ENCODE peak calls at places on chromosomes 1 and 21, in four cellular contexts. One of them, this sample, is unnamed.

GRCh38 chr1:61941794-61942193 is 199.5 kb downstream of the PATJ start:
- DNase-seq in activated CD4-positive, alpha-beta T cell treated with anti-CD3 and anti-CD28 coated beads, Interleukin-2, amount 50 U/mL, for 24 hours: no peak
- DNase-seq in NB4: no peak
- DNase-seq in stimulated activated CD8-positive, alpha-beta memory T cell treated with anti-CD3 and anti-CD28 coated beads, Interleukin-4, amount 100 ng/mL, for 1 hour: no peak
- DNase-seq in this sample: no peak

GRCh38 chr1:162365284-162366041 is 11.2 kb downstream of the SPATA46 start:
- DNase-seq in activated CD4-positive, alpha-beta T cell treated with anti-CD3 and anti-CD28 coated beads, Interleukin-2, amount 50 U/mL, for 24 hours: no peak
- DNase-seq in NB4: no peak
- DNase-seq in stimulated activated CD8-positive, alpha-beta memory T cell treated with anti-CD3 and anti-CD28 coated beads, Interleukin-4, amount 100 ng/mL, for 1 hour: no peak
- DNase-seq in this sample: no peak

GRCh38 chr1:36879613-36880012 is 154.7 kb downstream of the GRIK3 start:
- DNase-seq in activated CD4-positive, alpha-beta T cell treated with anti-CD3 and anti-CD28 coated beads, Interleukin-2, amount 50 U/mL, for 24 hours: no peak
- DNase-seq in NB4: no peak
- DNase-seq in stimulated activated CD8-positive, alpha-beta memory T cell treated with anti-CD3 and anti-CD28 coated beads, Interleukin-4, amount 100 ng/mL, for 1 hour: no peak
- DNase-seq in this sample: no peak

GRCh38 chr1:169860187-169860586 is 33.5 kb downstream of the SCYL3 start:
- DNase-seq in activated CD4-positive, alpha-beta T cell treated with anti-CD3 and anti-CD28 coated beads, Interleukin-2, amount 50 U/mL, for 24 hours: no peak
- DNase-seq in NB4: no peak
- DNase-seq in stimulated activated CD8-positive, alpha-beta memory T cell treated with anti-CD3 and anti-CD28 coated beads, Interleukin-4, amount 100 ng/mL, for 1 hour: no peak
- DNase-seq in this sample: no peak

GRCh38 chr1:66696771-66697170 is 55.5 kb upstream of the DYNLT5 start:
- DNase-seq in activated CD4-positive, alpha-beta T cell treated with anti-CD3 and anti-CD28 coated beads, Interleukin-2, amount 50 U/mL, for 24 hours: no peak
- DNase-seq in NB4: no peak
- DNase-seq in stimulated activated CD8-positive, alpha-beta memory T cell treated with anti-CD3 and anti-CD28 coated beads, Interleukin-4, amount 100 ng/mL, for 1 hour: no peak
- DNase-seq in this sample: no peak

GRCh38 chr1:156119503-156120209 is 5.1 kb downstream of the LMNA start:
- DNase-seq in activated CD4-positive, alpha-beta T cell treated with anti-CD3 and anti-CD28 coated beads, Interleukin-2, amount 50 U/mL, for 24 hours: no peak
- DNase-seq in NB4: peak
- DNase-seq in stimulated activated CD8-positive, alpha-beta memory T cell treated with anti-CD3 and anti-CD28 coated beads, Interleukin-4, amount 100 ng/mL, for 1 hour: no peak
- DNase-seq in this sample: no peak

GRCh38 chr1:224592636-224593579 is 23.2 kb upstream of the CNIH3 start:
- DNase-seq in activated CD4-positive, alpha-beta T cell treated with anti-CD3 and anti-CD28 coated beads, Interleukin-2, amount 50 U/mL, for 24 hours: no peak
- DNase-seq in NB4: peak
- DNase-seq in stimulated activated CD8-positive, alpha-beta memory T cell treated with anti-CD3 and anti-CD28 coated beads, Interleukin-4, amount 100 ng/mL, for 1 hour: no peak
- DNase-seq in this sample: no peak

GRCh38 chr1:101314244-101314643 is 77.4 kb downstream of the S1PR1 start:
- DNase-seq in activated CD4-positive, alpha-beta T cell treated with anti-CD3 and anti-CD28 coated beads, Interleukin-2, amount 50 U/mL, for 24 hours: no peak
- DNase-seq in NB4: no peak
- DNase-seq in stimulated activated CD8-positive, alpha-beta memory T cell treated with anti-CD3 and anti-CD28 coated beads, Interleukin-4, amount 100 ng/mL, for 1 hour: no peak
- DNase-seq in this sample: no peak

GRCh38 chr1:38334930-38335592 is 288.5 kb upstream of the POU3F1 start:
- DNase-seq in activated CD4-positive, alpha-beta T cell treated with anti-CD3 and anti-CD28 coated beads, Interleukin-2, amount 50 U/mL, for 24 hours: no peak
- DNase-seq in NB4: peak
- DNase-seq in stimulated activated CD8-positive, alpha-beta memory T cell treated with anti-CD3 and anti-CD28 coated beads, Interleukin-4, amount 100 ng/mL, for 1 hour: no peak
- DNase-seq in this sample: no peak

GRCh38 chr1:17287377-17287776 is 20.6 kb upstream of the PADI4 start:
- DNase-seq in activated CD4-positive, alpha-beta T cell treated with anti-CD3 and anti-CD28 coated beads, Interleukin-2, amount 50 U/mL, for 24 hours: no peak
- DNase-seq in NB4: peak
- DNase-seq in stimulated activated CD8-positive, alpha-beta memory T cell treated with anti-CD3 and anti-CD28 coated beads, Interleukin-4, amount 100 ng/mL, for 1 hour: no peak
- DNase-seq in this sample: peak

GRCh38 chr1:212447478-212447877 is 14.8 kb downstream of the NENF start:
- DNase-seq in activated CD4-positive, alpha-beta T cell treated with anti-CD3 and anti-CD28 coated beads, Interleukin-2, amount 50 U/mL, for 24 hours: no peak
- DNase-seq in NB4: no peak
- DNase-seq in stimulated activated CD8-positive, alpha-beta memory T cell treated with anti-CD3 and anti-CD28 coated beads, Interleukin-4, amount 100 ng/mL, for 1 hour: no peak
- DNase-seq in this sample: no peak

GRCh38 chr1:162988869-162989268 is 80.3 kb upstream of the RGS4 start:
- DNase-seq in activated CD4-positive, alpha-beta T cell treated with anti-CD3 and anti-CD28 coated beads, Interleukin-2, amount 50 U/mL, for 24 hours: no peak
- DNase-seq in NB4: no peak
- DNase-seq in stimulated activated CD8-positive, alpha-beta memory T cell treated with anti-CD3 and anti-CD28 coated beads, Interleukin-4, amount 100 ng/mL, for 1 hour: no peak
- DNase-seq in this sample: no peak

GRCh38 chr1:107532318-107532717 is 391.5 kb downstream of the NTNG1 start:
- DNase-seq in activated CD4-positive, alpha-beta T cell treated with anti-CD3 and anti-CD28 coated beads, Interleukin-2, amount 50 U/mL, for 24 hours: no peak
- DNase-seq in NB4: no peak
- DNase-seq in stimulated activated CD8-positive, alpha-beta memory T cell treated with anti-CD3 and anti-CD28 coated beads, Interleukin-4, amount 100 ng/mL, for 1 hour: no peak
- DNase-seq in this sample: no peak

GRCh38 chr1:12376236-12377064 is 146.6 kb downstream of the VPS13D start:
- DNase-seq in activated CD4-positive, alpha-beta T cell treated with anti-CD3 and anti-CD28 coated beads, Interleukin-2, amount 50 U/mL, for 24 hours: no peak
- DNase-seq in NB4: peak
- DNase-seq in stimulated activated CD8-positive, alpha-beta memory T cell treated with anti-CD3 and anti-CD28 coated beads, Interleukin-4, amount 100 ng/mL, for 1 hour: no peak
- DNase-seq in this sample: no peak

GRCh38 chr21:46005081-46005480 is 23.5 kb downstream of the COL6A1 start:
- DNase-seq in activated CD4-positive, alpha-beta T cell treated with anti-CD3 and anti-CD28 coated beads, Interleukin-2, amount 50 U/mL, for 24 hours: no peak
- DNase-seq in NB4: no peak
- DNase-seq in stimulated activated CD8-positive, alpha-beta memory T cell treated with anti-CD3 and anti-CD28 coated beads, Interleukin-4, amount 100 ng/mL, for 1 hour: no peak
- DNase-seq in this sample: no peak

GRCh38 chr1:2279210-2279639 is 51.1 kb downstream of the SKI start:
- DNase-seq in activated CD4-positive, alpha-beta T cell treated with anti-CD3 and anti-CD28 coated beads, Interleukin-2, amount 50 U/mL, for 24 hours: no peak
- DNase-seq in NB4: no peak
- DNase-seq in stimulated activated CD8-positive, alpha-beta memory T cell treated with anti-CD3 and anti-CD28 coated beads, Interleukin-4, amount 100 ng/mL, for 1 hour: no peak
- DNase-seq in this sample: no peak

GRCh38 chr1:208003241-208003640 is 92.3 kb upstream of the CD34 start:
- DNase-seq in activated CD4-positive, alpha-beta T cell treated with anti-CD3 and anti-CD28 coated beads, Interleukin-2, amount 50 U/mL, for 24 hours: no peak
- DNase-seq in NB4: no peak
- DNase-seq in stimulated activated CD8-positive, alpha-beta memory T cell treated with anti-CD3 and anti-CD28 coated beads, Interleukin-4, amount 100 ng/mL, for 1 hour: no peak
- DNase-seq in this sample: no peak

GRCh38 chr1:101330427-101331130 is 93.8 kb downstream of the S1PR1 start:
- DNase-seq in activated CD4-positive, alpha-beta T cell treated with anti-CD3 and anti-CD28 coated beads, Interleukin-2, amount 50 U/mL, for 24 hours: no peak
- DNase-seq in NB4: no peak
- DNase-seq in stimulated activated CD8-positive, alpha-beta memory T cell treated with anti-CD3 and anti-CD28 coated beads, Interleukin-4, amount 100 ng/mL, for 1 hour: no peak
- DNase-seq in this sample: no peak

GRCh38 chr21:32514275-32515055 is 70.9 kb downstream of the TCP10L start:
- DNase-seq in activated CD4-positive, alpha-beta T cell treated with anti-CD3 and anti-CD28 coated beads, Interleukin-2, amount 50 U/mL, for 24 hours: no peak
- DNase-seq in NB4: no peak
- DNase-seq in stimulated activated CD8-positive, alpha-beta memory T cell treated with anti-CD3 and anti-CD28 coated beads, Interleukin-4, amount 100 ng/mL, for 1 hour: no peak
- DNase-seq in this sample: no peak

GRCh38 chr1:19007491-19008441 is 51.3 kb upstream of the IFFO2 start:
- DNase-seq in activated CD4-positive, alpha-beta T cell treated with anti-CD3 and anti-CD28 coated beads, Interleukin-2, amount 50 U/mL, for 24 hours: no peak
- DNase-seq in NB4: no peak
- DNase-seq in stimulated activated CD8-positive, alpha-beta memory T cell treated with anti-CD3 and anti-CD28 coated beads, Interleukin-4, amount 100 ng/mL, for 1 hour: no peak
- DNase-seq in this sample: no peak

GRCh38 chr21:10430007-10430406 is 91.4 kb upstream of the TPTE start:
- DNase-seq in activated CD4-positive, alpha-beta T cell treated with anti-CD3 and anti-CD28 coated beads, Interleukin-2, amount 50 U/mL, for 24 hours: no peak
- DNase-seq in NB4: no peak
- DNase-seq in stimulated activated CD8-positive, alpha-beta memory T cell treated with anti-CD3 and anti-CD28 coated beads, Interleukin-4, amount 100 ng/mL, for 1 hour: no peak
- DNase-seq in this sample: no peak

GRCh38 chr1:173467426-173467825 is 9.7 kb upstream of the PRDX6 start:
- DNase-seq in activated CD4-positive, alpha-beta T cell treated with anti-CD3 and anti-CD28 coated beads, Interleukin-2, amount 50 U/mL, for 24 hours: no peak
- DNase-seq in NB4: no peak
- DNase-seq in stimulated activated CD8-positive, alpha-beta memory T cell treated with anti-CD3 and anti-CD28 coated beads, Interleukin-4, amount 100 ng/mL, for 1 hour: no peak
- DNase-seq in this sample: no peak

GRCh38 chr1:245458234-245458633 is 303.4 kb downstream of the KIF26B start:
- DNase-seq in activated CD4-positive, alpha-beta T cell treated with anti-CD3 and anti-CD28 coated beads, Interleukin-2, amount 50 U/mL, for 24 hours: no peak
- DNase-seq in NB4: no peak
- DNase-seq in stimulated activated CD8-positive, alpha-beta memory T cell treated with anti-CD3 and anti-CD28 coated beads, Interleukin-4, amount 100 ng/mL, for 1 hour: no peak
- DNase-seq in this sample: no peak

GRCh38 chr1:111735858-111736544 is 3.2 kb downstream of the INKA2 start:
- DNase-seq in activated CD4-positive, alpha-beta T cell treated with anti-CD3 and anti-CD28 coated beads, Interleukin-2, amount 50 U/mL, for 24 hours: no peak
- DNase-seq in NB4: no peak
- DNase-seq in stimulated activated CD8-positive, alpha-beta memory T cell treated with anti-CD3 and anti-CD28 coated beads, Interleukin-4, amount 100 ng/mL, for 1 hour: no peak
- DNase-seq in this sample: no peak

GRCh38 chr1:19764848-19765247 is 34.9 kb downstream of the TMCO4 start:
- DNase-seq in activated CD4-positive, alpha-beta T cell treated with anti-CD3 and anti-CD28 coated beads, Interleukin-2, amount 50 U/mL, for 24 hours: no peak
- DNase-seq in NB4: no peak
- DNase-seq in stimulated activated CD8-positive, alpha-beta memory T cell treated with anti-CD3 and anti-CD28 coated beads, Interleukin-4, amount 100 ng/mL, for 1 hour: no peak
- DNase-seq in this sample: no peak